ENCODE peak calls at places on chromosomes 13 and 19, in ten cellular contexts. Y, B, T, N, P, Z, G, M, Q and U are unnamed samples.

GRCh38 chr19:28961772-28962500 is 251.0 kb downstream of the UQCRFS1 start:
- DNase-seq in N (no peak), M (peak), B (peak), Z (no peak), Q (peak), Y (peak), T (no peak), G (no peak), P (no peak), U (no peak)

GRCh38 chr19:47065242-47065641 is 16.8 kb upstream of the TMEM160 start:
- DNase-seq in G (no peak), Y (no peak), P (no peak), M (no peak), Q (no peak), N (no peak), Z (no peak), B (no peak), T (no peak), U (no peak)

GRCh38 chr13:113886561-113887112 is 22.8 kb upstream of the GAS6 start:
- DNase-seq in G (no peak), P (no peak), M (no peak), Q (no peak), Y (no peak), T (no peak), B (no peak), Z (no peak), N (peak), U (no peak)

GRCh38 chr13:99301913-99302636 is 5.1 kb downstream of the GPR183 start:
- DNase-seq in B (no peak), M (no peak), G (no peak), Q (no peak), P (no peak), Y (no peak), T (no peak), N (no peak), Z (no peak), U (no peak)

GRCh38 chr19:33241530-33242101 is 16.0 kb upstream of the SLC7A10 start:
- DNase-seq in Q (no peak), B (peak), Z (peak), T (no peak), Y (no peak), G (no peak), M (no peak), N (no peak), P (no peak), U (no peak)

GRCh38 chr19:54439174-54439851 is 9.7 kb upstream of the LENG8 start:
- DNase-seq in M (peak), Q (peak), Z (peak), T (peak), B (no peak), N (no peak), P (no peak), G (peak), Y (peak), U (no peak)

GRCh38 chr19:8731428-8732169 is 10.2 kb downstream of the OR2Z1 start:
- DNase-seq in P (no peak), Z (no peak), G (no peak), N (peak), Y (no peak), T (no peak), M (no peak), Q (no peak), B (no peak), U (no peak)

GRCh38 chr19:29785955-29786589 is 25.7 kb upstream of the CCNE1 start:
- DNase-seq in Q (no peak), Y (no peak), T (no peak), M (no peak), N (no peak), Z (no peak), P (no peak), G (no peak), B (no peak), U (peak)

GRCh38 chr13:78020861-78021260 is 102.2 kb upstream of the EDNRB start:
- DNase-seq in P (no peak), Y (no peak), T (peak), M (no peak), Q (peak), B (no peak), N (no peak), Z (no peak), G (no peak), U (no peak)

DNA sequence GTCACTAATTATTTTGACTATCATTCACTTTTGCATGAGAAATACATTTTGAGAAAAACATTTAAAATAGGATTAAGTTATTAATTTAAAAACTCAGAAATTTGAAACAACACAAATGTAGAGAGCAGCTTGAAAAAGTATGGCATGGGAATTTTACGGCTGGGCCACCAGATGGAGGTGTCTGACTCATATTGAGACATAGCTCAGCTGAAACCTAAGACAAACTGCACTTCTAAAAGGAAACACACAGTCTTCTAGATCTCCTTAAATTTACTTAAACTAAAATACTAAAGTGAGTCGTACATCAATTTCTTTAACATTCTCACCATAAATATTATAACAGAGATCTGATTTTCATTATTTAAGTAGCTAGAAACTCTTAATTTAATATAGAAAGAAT is 41.9 kb upstream of the POSTN start:
- DNase-seq in Y (peak), T (no peak), M (peak), Q (peak), P (no peak), N (no peak), B (peak), Z (peak), G (peak), U (no peak)
- TF ChIP-seq CTCF in Y (peak), T (peak), M (peak), Q (peak), P (no peak), N (peak), B (peak), Z (peak), G (no peak), U (no peak)

GRCh38 chr13:102195566-102196462 is 206.0 kb downstream of the FGF14 start:
- DNase-seq in B (peak), Y (peak), T (no peak), Q (no peak), M (no peak), N (no peak), Z (peak), P (no peak), G (no peak), U (no peak)

GRCh38 chr13:102198418-102199322 is 203.2 kb downstream of the FGF14 start:
- DNase-seq in Q (peak), G (no peak), Z (no peak), N (no peak), B (peak), P (no peak), Y (peak), T (no peak), M (no peak), U (no peak)

GRCh38 chr13:102191951-102192461 is 209.8 kb downstream of the FGF14 start:
- DNase-seq in Y (peak), M (no peak), B (peak), T (no peak), Q (peak), P (no peak), Z (peak), N (no peak), G (no peak), U (no peak)

GRCh38 chr13:102197193-102197592 is 204.7 kb downstream of the FGF14 start:
- DNase-seq in T (no peak), Y (peak), G (peak), B (peak), M (no peak), N (no peak), P (no peak), Q (no peak), Z (no peak), U (no peak)
- TF ChIP-seq CTCF in T (no peak), Y (peak), G (no peak), B (peak), M (peak), N (peak), P (no peak), Q (peak), Z (no peak), U (peak)

DNA sequence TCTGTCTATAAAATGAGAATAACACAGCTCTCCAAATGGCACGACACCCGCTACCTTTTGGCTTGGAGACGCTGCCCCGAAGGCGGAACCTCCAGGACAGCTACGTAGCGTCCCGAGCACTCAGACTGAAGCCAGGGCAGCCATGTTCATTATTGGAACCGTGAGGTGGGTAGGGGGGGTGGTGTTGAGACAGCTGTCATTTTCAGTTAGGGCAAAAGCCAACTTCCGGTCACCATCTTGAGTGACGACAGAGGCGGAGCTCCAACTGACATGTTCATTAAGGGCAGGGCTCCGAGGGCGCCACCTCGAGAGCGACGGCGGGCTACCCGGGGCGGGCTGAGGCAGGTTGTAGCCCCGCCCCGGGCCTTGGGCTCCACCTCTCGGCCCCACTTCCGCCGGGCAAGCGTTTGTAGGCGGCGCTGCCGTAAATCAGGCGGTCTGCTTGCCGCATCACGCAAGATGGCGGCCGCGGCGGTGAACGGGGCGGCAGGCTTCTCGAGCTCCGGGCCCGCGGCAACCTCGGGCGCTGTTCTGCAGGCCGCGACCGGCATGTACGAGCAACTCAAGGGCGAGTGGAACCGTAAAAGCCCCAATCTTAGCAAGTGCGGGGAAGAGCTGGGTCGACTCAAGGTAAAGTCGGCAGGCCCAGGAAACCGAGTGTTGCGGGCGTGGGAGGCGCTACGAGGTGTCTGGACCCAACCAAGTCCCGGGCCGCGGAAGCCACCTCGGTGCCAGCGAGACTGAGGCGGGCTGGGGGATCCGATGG is at the start of gene PSMD8:
- DNase-seq in Q (peak), G (peak), P (peak), Z (peak), Y (peak), T (peak), B (peak), M (peak), N (peak), U (peak)
- TF ChIP-seq CTCF in Q (peak), G (no peak), P (no peak), Z (no peak), Y (no peak), T (peak), B (no peak), M (no peak), N (peak), U (peak)

DNA sequence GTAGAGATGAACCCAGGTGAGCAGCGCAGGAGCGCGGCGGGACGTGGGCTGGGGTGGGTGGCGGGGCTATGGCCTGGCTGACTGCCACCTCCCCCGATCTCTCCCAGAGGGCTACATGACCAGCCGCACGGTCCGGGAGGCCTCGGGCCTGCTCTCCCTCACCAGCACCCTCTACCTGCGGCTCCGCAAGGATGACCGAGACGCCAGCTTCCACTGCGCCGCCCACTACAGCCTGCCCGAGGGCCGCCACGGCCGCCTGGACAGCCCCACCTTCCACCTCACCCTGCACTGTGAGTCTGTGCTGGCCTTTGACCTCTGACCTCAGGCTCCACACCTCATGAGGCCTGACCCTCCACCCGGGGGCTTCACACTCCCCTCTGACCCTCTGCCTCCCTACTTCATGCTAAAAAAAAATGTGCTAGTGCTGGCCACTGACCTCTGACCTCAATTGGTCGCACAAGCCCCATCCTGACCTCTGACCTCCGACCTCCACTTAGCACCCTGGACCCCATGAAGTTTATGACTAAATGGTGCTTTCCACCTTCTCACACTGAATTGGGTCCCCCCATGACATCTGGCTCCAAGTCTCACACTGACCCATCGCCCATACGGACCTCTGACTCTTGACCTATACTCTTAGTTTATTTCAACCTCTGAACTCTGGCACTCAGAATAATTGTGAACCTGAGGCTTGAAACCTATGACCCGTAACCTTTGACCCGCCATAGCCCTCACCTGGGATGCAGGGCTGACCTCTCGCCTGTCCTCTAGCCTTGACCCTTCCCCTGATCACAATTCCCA is 4.6 kb downstream of the BCAM start:
- DNase-seq in M (no peak), Z (no peak), B (no peak), T (no peak), N (no peak), Q (no peak), Y (no peak), P (no peak), G (no peak), U (no peak)
- TF ChIP-seq CTCF in M (no peak), Z (no peak), B (no peak), T (no peak), N (peak), Q (no peak), Y (no peak), P (no peak), G (no peak), U (no peak)

GRCh38 chr13:45882626-45883025 is 31.1 kb upstream of the SIAH3 start:
- DNase-seq in P (no peak), Z (no peak), G (no peak), Y (no peak), B (no peak), T (no peak), M (no peak), N (no peak), Q (no peak), U (no peak)

GRCh38 chr13:45880242-45880641 is 28.7 kb upstream of the SIAH3 start:
- DNase-seq in M (no peak), B (no peak), Q (no peak), Z (no peak), N (no peak), G (no peak), P (no peak), Y (no peak), T (no peak), U (no peak)

GRCh38 chr13:45876781-45877180 is 25.2 kb upstream of the SIAH3 start:
- DNase-seq in Q (no peak), N (no peak), P (no peak), Y (no peak), M (no peak), B (no peak), Z (no peak), T (no peak), G (no peak), U (no peak)

GRCh38 chr13:45878966-45879365 is 27.4 kb upstream of the SIAH3 start:
- DNase-seq in G (no peak), Y (no peak), Q (no peak), T (no peak), M (no peak), B (no peak), P (no peak), Z (no peak), N (no peak), U (no peak)

DNA sequence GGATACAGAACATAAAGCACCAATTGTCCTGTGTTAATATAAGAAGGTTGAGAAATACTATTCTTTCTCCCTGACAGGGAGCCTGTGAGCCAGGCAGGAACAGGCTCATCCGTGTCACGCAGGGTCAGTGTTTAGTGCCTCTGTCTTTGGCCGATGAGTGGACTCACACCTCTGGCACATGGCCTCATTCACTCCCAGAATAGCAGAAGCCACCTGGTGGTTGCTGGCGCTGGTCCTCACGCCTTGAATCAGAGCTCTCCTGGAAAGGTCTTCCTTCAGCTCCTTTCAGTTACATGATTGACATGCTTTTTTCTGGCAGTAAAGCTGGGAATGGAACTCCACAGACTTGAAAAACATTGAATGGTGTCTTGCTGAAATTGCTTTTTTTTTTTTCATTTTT is 28.1 kb upstream of the SIAH3 start:
- DNase-seq in T (no peak), B (peak), Q (no peak), P (no peak), G (peak), Z (peak), N (no peak), M (no peak), Y (peak), U (no peak)
- TF ChIP-seq CTCF in T (peak), B (peak), Q (no peak), P (no peak), G (peak), Z (peak), N (peak), M (no peak), Y (peak), U (peak)

GRCh38 chr19:5515737-5516136 is 52.0 kb downstream of the TINCR start:
- DNase-seq in G (no peak), M (no peak), Z (no peak), P (no peak), B (no peak), T (no peak), Y (no peak), Q (no peak), N (no peak), U (no peak)
- TF ChIP-seq CTCF in G (peak), M (no peak), Z (no peak), P (no peak), B (peak), T (peak), Y (peak), Q (no peak), N (no peak), U (no peak)

GRCh38 chr19:38231918-38232317 is 7.9 kb upstream of the DPF1 start:
- DNase-seq in N (no peak), Q (no peak), P (no peak), T (no peak), Y (no peak), G (no peak), Z (no peak), M (no peak), B (no peak), U (no peak)

GRCh38 chr19:38228491-38229439 is 4.7 kb upstream of the DPF1 start:
- DNase-seq in T (peak), Z (no peak), Q (no peak), B (no peak), P (no peak), M (no peak), G (no peak), N (no peak), Y (no peak), U (no peak)

GRCh38 chr19:38229585-38230073 is 5.6 kb upstream of the DPF1 start:
- DNase-seq in G (peak), M (peak), T (peak), B (peak), Z (peak), Q (peak), Y (peak), N (no peak), P (no peak), U (peak)

GRCh38 chr19:38234615-38235014 is 10.6 kb upstream of the DPF1 start:
- DNase-seq in N (no peak), G (no peak), Y (no peak), Q (no peak), T (no peak), B (no peak), Z (no peak), M (no peak), P (no peak), U (no peak)

GRCh38 chr19:38233740-38234251 is 9.8 kb upstream of the DPF1 start:
- DNase-seq in G (peak), N (peak), T (peak), Z (peak), B (peak), Y (peak), P (no peak), Q (peak), M (peak), U (peak)
- TF ChIP-seq CTCF in G (peak), N (peak), T (peak), Z (peak), B (peak), Y (peak), P (peak), Q (peak), M (peak), U (peak)

GRCh38 chr13:43894438-43894837 is 14.7 kb downstream of the LACC1 start:
- DNase-seq in P (no peak), Q (no peak), T (no peak), N (no peak), G (no peak), B (no peak), M (no peak), Y (no peak), Z (no peak), U (no peak)
- TF ChIP-seq CTCF in P (no peak), Q (peak), T (peak), N (peak), G (peak), B (peak), M (peak), Y (peak), Z (peak), U (no peak)

DNA sequence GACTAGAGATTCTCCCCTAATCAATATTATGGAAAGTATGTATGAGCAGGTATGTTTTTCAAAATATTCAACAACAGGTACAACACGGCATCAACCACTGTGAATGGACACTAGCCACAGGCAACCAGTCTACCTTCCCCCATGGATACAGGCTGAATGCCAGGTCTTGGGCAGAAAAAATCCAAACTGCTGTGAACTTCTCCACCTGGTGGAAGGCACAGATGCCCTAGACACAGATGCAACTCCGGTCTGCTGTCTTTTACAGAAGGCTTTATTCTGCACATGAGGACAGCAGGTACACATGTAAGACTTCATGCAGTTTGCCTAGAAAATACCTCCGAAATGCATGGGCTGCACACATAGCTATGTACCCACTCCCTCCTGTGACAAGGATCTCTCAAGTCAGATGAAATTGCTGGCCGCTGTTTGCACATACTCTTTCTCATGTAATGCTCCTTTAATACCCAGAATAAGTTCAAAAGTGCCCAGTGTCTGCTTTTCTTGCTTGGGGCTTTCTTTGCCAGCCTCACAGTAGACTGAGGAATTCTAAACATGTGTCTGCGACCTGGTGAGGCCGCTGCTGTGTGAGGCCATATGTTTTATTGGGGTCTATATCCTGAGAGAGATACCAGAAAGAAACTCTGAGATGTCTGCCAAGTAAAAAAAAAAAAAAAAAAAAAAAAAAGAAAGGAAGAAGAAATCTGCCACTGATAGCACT is 325.9 kb downstream of the FOXO1 start:
- DNase-seq in T (no peak), B (no peak), G (no peak), Y (no peak), Q (peak), Z (peak), P (no peak), M (peak), N (peak), U (no peak)
- TF ChIP-seq CTCF in T (no peak), B (no peak), G (no peak), Y (peak), Q (no peak), Z (no peak), P (no peak), M (peak), N (peak), U (no peak)

DNA sequence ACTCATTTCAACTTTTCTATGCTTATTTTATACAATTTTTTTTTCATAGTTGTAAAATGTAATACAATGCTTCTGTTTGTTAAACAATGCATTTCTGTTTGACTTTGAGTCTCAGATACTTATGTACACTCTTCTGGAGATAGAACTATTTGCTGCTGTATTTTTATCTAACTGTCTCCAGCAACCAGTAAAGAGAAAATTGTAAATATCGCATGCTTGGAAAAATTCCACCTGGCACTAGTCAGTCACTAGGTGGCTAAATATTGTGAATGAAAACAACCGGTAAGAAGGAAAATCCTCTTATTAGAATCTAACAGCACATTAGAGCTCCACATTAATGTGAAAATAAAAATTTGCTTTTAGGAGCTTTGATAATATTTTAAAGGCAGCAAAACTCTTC is 876.5 kb downstream of the PCDH9 start:
- DNase-seq in M (no peak), G (no peak), Q (peak), Z (peak), B (no peak), P (no peak), T (no peak), Y (peak), N (no peak), U (no peak)
- TF ChIP-seq CTCF in M (no peak), G (no peak), Q (peak), Z (no peak), B (no peak), P (no peak), T (no peak), Y (no peak), N (peak), U (no peak)